ENCODE peak calls at places on chromosomes 5 and 9, in four cellular contexts. F, B, Q and N are unnamed samples.

GRCh38 chr9:2709645-2710101 is 7.6 kb upstream of the KCNV2 start:
- DNase-seq in F (peak; percentile 12), B (no peak), Q (no peak), N (no peak)

GRCh38 chr9:75088646-75089368 is 493 bp downstream of the OSTF1 start:
- DNase-seq in F (peak; percentile 87), B (no peak), Q (peak; percentile 77), N (peak; percentile 35)

GRCh38 chr9:26175264-26175663 is 497.0 kb upstream of the TUSC1 start:
- DNase-seq in F (peak; percentile 62), B (no peak), Q (no peak), N (no peak)

GRCh38 chr5:68239485-68239884 is 23.9 kb downstream of the PIK3R1 start:
- DNase-seq in F (peak; percentile 91), B (no peak), Q (peak; percentile 71), N (no peak)

GRCh38 chr5:73365990-73366667 is 82.4 kb downstream of the FOXD1 start:
- DNase-seq in F (no peak), B (no peak), Q (no peak), N (no peak)

GRCh38 chr9:111016046-111017026 is 21.9 kb downstream of the LPAR1 start:
- DNase-seq in F (peak; percentile 56), B (no peak), Q (peak; percentile 32), N (peak; percentile 60)

GRCh38 chr5:156435101-156435500 is 108.1 kb downstream of the SGCD start:
- DNase-seq in F (no peak), B (no peak), Q (no peak), N (no peak)

GRCh38 chr5:13591621-13592020 is 352.9 kb downstream of the DNAH5 start:
- DNase-seq in F (peak; percentile 79), B (no peak), Q (no peak), N (no peak)

GRCh38 chr9:69155341-69156030 is 18.6 kb upstream of the TJP2 start:
- DNase-seq in F (no peak), B (no peak), Q (no peak), N (no peak)

GRCh38 chr9:93669116-93669957 is 93.0 kb downstream of the PHF2 start:
- DNase-seq in F (peak; percentile 32), B (no peak), Q (no peak), N (no peak)

GRCh38 chr9:109549386-109549785 is 51.3 kb upstream of the PTPN3 start:
- DNase-seq in F (peak; percentile 26), B (no peak), Q (no peak), N (no peak)

GRCh38 chr5:10130881-10131280 is 118.8 kb downstream of the ATPSCKMT start:
- DNase-seq in F (no peak), B (no peak), Q (no peak), N (no peak)

GRCh38 chr5:148685520-148686134 is 31.3 kb upstream of the HTR4 start:
- DNase-seq in F (peak; percentile 8), B (no peak), Q (no peak), N (no peak)

GRCh38 chr5:143102414-143102813 is 301.1 kb downstream of the NR3C1 start:
- DNase-seq in F (peak; percentile 44), B (no peak), Q (no peak), N (no peak)

GRCh38 chr9:12716823-12717222 is 23.6 kb downstream of the TYRP1 start:
- DNase-seq in F (peak; percentile 8), B (no peak), Q (no peak), N (no peak)

GRCh38 chr9:96135904-96136303 is 166.1 kb downstream of the HSD17B3 start:
- DNase-seq in F (no peak), B (no peak), Q (no peak), N (no peak)

GRCh38 chr5:173890195-173890951 is 2.2 kb downstream of the CPEB4 start:
- DNase-seq in F (peak; percentile 54), B (no peak), Q (peak; percentile 24), N (no peak)

GRCh38 chr5:131988601-131989000 is 22.9 kb downstream of the ACSL6 start:
- DNase-seq in F (no peak), B (no peak), Q (no peak), N (no peak)

GRCh38 chr9:116566677-116567488 is 120.2 kb upstream of the TRIM32 start:
- DNase-seq in F (peak; percentile 64), B (no peak), Q (peak; percentile 84), N (no peak)

GRCh38 chr9:90966475-90967150 is 165.0 kb downstream of the SYK start:
- DNase-seq in F (peak; percentile 68), B (no peak), Q (no peak), N (no peak)

GRCh38 chr9:26459959-26460358 is 432.6 kb downstream of the CAAP1 start:
- DNase-seq in F (no peak), B (no peak), Q (no peak), N (no peak)

GRCh38 chr9:84397151-84397728 is 56.7 kb upstream of the SLC28A3 start:
- DNase-seq in F (peak; percentile 82), B (peak; percentile 58), Q (peak; percentile 85), N (peak; percentile 73)

GRCh38 chr5:31819926-31820516 is 181.1 kb downstream of the PDZD2 start:
- DNase-seq in F (no peak), B (no peak), Q (no peak), N (peak; percentile 57)

GRCh38 chr5:124546643-124547042 is 199.8 kb downstream of the ZNF608 start:
- DNase-seq in F (peak; percentile 42), B (no peak), Q (peak; percentile 31), N (peak; percentile 7)

GRCh38 chr9:91628892-91629291 is 205.3 kb upstream of the NFIL3 start:
- DNase-seq in F (no peak), B (no peak), Q (no peak), N (no peak)

GRCh38 chr9:114538241-114538640 is 33.0 kb upstream of the WHRN start:
- DNase-seq in F (no peak), B (peak; percentile 88), Q (peak; percentile 64), N (peak; percentile 9)

GRCh38 chr5:176806137-176806536 is 4.2 kb upstream of the UNC5A start:
- DNase-seq in F (peak; percentile 35), B (no peak), Q (no peak), N (no peak)

GRCh38 chr9:110622368-110622767 is 42.8 kb upstream of the SVEP1 start:
- DNase-seq in F (no peak), B (no peak), Q (no peak), N (no peak)

GRCh38 chr5:92678576-92679105 is 902.4 kb downstream of the NR2F1-AS1 start:
- DNase-seq in F (peak; percentile 17), B (peak; percentile 29), Q (no peak), N (no peak)

GRCh38 chr5:73228052-73228451 is 55.1 kb downstream of the TMEM174 start:
- DNase-seq in F (no peak), B (no peak), Q (no peak), N (no peak)

GRCh38 chr5:81544351-81545001 is 150.5 kb upstream of the ACOT12 start:
- DNase-seq in F (no peak), B (no peak), Q (peak; percentile 47), N (no peak)

GRCh38 chr9:114016101-114016500 is 62.0 kb downstream of the AMBP start:
- DNase-seq in F (no peak), B (no peak), Q (no peak), N (no peak)

GRCh38 chr9:110013064-110013463 is 194.9 kb downstream of the C9orf152 start:
- DNase-seq in F (no peak), B (no peak), Q (no peak), N (no peak)

GRCh38 chr5:1770443-1770802 is 29.2 kb downstream of the MRPL36 start:
- DNase-seq in F (no peak), B (no peak), Q (no peak), N (no peak)
- TF ChIP-seq EZH2 in F (no peak), B (no peak), Q (no peak), N (no peak)

DNA sequence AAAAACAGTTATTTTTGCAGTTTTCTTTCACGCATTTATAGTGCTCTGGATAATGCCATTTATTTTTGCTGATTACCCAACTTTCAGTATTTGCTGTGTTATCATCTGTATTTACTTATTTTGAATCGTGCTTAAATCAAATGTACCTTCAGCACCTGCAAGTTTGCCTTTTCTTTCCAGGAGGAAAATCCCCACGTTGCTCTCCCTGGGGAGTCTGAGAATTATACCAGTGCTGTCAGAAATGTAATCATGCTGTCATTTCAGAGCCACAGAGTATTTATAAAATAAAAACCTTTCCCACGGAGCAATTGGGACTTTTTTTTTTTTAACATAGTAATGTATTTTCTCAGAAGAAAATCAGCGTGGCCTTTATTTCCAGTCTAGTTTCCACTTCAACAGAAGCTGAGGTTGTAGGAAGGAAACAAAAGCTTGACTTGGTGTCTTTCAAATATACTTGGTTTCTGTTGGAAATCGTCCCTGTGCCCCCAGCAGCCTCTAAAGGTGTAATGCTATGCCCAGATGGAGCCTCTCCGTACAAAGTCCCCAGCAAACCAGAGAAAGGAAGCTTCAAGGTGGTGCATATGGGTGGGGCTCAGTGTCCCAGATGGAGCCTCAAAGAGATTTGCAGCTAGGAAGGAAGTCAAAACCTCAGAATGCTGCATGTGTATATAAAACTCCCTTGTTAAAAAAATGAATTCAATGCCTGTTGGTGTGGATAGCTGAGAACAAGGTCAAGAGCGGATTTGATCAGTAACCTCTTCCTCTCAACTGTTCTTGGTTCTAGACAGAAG is 2.1 kb downstream of the GPR150 start:
- DNase-seq in F (no peak), B (no peak), Q (no peak), N (no peak)
- TF ChIP-seq EZH2 in F (no peak), B (no peak), Q (no peak), N (no peak)

DNA sequence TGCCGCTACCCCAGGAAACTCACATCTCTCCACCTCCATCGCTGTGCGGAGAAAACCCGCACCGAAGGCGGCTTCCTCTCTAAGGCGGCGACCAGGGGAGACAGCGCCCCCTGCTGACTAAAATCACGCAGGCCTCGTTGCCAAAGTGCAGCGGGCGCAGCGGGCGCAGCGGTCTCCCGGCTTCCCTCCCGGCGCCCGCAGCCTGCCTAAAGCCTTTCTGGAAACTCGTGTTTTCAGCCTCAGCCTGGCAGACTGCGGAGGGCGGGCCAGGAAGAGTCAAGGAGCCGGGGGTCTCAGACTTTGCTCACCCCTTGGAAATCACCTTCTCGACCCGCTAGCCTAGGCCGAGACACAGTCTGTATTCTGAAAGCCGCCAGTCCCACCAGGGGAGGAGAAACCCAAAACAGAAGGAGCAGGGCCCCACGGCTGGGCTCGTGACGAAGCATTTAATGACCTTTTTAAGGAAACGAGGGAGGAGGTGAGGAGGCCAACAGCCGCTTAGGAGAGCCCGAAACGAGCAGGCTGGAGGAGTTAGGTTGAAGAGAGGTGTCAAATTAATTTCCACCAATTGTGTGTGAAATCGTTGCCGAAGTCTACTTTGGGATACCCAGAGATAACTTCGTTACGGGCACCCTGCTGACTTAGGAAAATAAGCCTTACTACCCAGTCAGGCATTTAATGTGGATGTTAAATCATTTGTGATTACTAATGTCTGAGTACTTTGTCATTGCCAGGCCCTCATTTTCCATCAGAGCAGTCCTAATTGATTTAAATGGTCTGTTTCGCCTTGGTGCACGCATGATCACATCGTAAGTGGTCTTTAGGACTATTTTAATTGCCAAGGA is 7.3 kb upstream of the FOXB2 start:
- DNase-seq in F (peak; percentile 52), B (peak; percentile 38), Q (peak; percentile 76), N (peak; percentile 81)
- TF ChIP-seq EZH2 in F (peak; percentile 46), B (no peak), Q (peak; percentile 95), N (peak; percentile 62)

DNA sequence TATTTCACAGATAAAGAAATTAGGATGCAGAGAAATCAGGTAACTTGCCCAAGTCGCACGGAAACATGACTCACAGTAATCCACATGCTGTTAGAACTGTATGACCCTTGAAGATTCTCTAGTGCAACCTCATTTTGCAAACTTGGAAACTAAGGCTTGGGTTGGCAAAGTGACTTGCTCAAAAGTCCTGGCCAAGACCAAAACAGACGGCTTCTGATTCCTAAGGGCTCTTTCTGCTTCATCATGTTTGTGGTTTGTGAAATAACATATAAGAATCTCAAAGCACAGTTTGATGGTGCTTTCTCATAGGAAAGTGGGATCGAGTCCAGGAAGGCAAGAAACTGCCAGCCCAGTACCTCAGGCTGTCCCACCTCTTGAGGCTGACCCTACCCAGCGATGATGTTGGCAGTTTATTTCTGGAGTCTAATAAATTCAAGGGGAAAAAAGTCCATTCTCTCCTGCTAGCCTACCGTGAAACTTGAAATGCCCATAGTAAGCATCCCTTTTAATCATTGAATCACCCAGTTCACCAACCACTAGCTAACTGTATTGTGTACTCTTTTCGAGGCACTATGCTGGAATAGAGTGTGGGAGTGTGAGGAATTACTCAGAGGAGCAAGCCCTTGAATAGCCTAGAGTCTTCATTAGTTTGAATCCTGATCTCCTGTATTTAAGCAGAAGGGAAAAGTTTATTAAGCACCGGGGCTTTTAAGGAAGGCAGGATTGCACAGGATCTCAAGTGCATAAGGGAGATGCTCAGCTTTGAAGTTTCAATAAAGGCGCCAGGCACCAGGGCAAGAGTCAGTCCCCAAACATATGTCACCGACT is 14.1 kb downstream of the CAPSL start:
- DNase-seq in F (peak; percentile 94), B (no peak), Q (no peak), N (no peak)
- TF ChIP-seq EZH2 in F (no peak), B (no peak), Q (no peak), N (no peak)